ENCODE peak calls at places on chromosomes 5 and 9, in six cellular contexts. W, N, C, V, I and M are unnamed samples.

GRCh38 chr9:134215709-134216448 is 51.5 kb upstream of the RNU6ATAC start:
- DNase-seq in W (no peak), N (peak), C (no peak), V (no peak), I (no peak), M (no peak)

GRCh38 chr9:129023036-129023907 is 4.9 kb downstream of the SH3GLB2 start:
- DNase-seq in W (no peak), N (no peak), C (no peak), V (no peak), I (peak), M (peak)

GRCh38 chr9:116209406-116210116 is 56.0 kb downstream of the PAPPA start:
- DNase-seq in W (no peak), N (no peak), C (no peak), V (no peak), I (no peak), M (no peak)

GRCh38 chr9:95171001-95171400 is 146.5 kb downstream of the FANCC start:
- DNase-seq in W (no peak), N (no peak), C (no peak), V (peak), I (no peak), M (no peak)

GRCh38 chr9:129102791-129103594 is 7.6 kb downstream of the CRAT start:
- DNase-seq in W (peak), N (peak), C (peak), V (peak), I (peak), M (peak)

GRCh38 chr5:149452007-149452664 is 73.0 kb upstream of the IL17B start:
- DNase-seq in W (peak), N (peak), C (peak), V (no peak), I (peak), M (peak)

GRCh38 chr5:77129386-77129785 is 42.3 kb upstream of the ZBED3 start:
- DNase-seq in W (no peak), N (peak), C (no peak), V (no peak), I (peak), M (no peak)

GRCh38 chr5:66694036-66694435 is 97.8 kb downstream of the MAST4 start:
- DNase-seq in W (no peak), N (no peak), C (no peak), V (no peak), I (no peak), M (no peak)

GRCh38 chr9:120438111-120438510 is 141.9 kb downstream of the CDK5RAP2 start:
- DNase-seq in W (no peak), N (no peak), C (no peak), V (no peak), I (no peak), M (no peak)

GRCh38 chr5:178149199-178149932 is 4.3 kb downstream of the NHP2 start:
- DNase-seq in W (no peak), N (no peak), C (no peak), V (no peak), I (no peak), M (no peak)

GRCh38 chr5:161096591-161096990 is 244.6 kb upstream of the ATP10B start:
- DNase-seq in W (no peak), N (no peak), C (no peak), V (no peak), I (no peak), M (no peak)

GRCh38 chr5:115583474-115583873 is 18.8 kb downstream of the TICAM2 start:
- DNase-seq in W (no peak), N (no peak), C (no peak), V (no peak), I (no peak), M (no peak)

GRCh38 chr5:60526336-60526875 is 173.6 kb downstream of the DEPDC1B start:
- DNase-seq in W (no peak), N (no peak), C (no peak), V (no peak), I (no peak), M (no peak)

GRCh38 chr9:94799578-94800264 is 73.2 kb downstream of the AOPEP start:
- DNase-seq in W (no peak), N (no peak), C (peak), V (no peak), I (no peak), M (no peak)

GRCh38 chr5:55304584-55304983 is 2.9 kb downstream of the DHX29 start:
- DNase-seq in W (no peak), N (no peak), C (no peak), V (no peak), I (no peak), M (no peak)

GRCh38 chr9:108184941-108185340 is 670.8 kb downstream of the ACTL7B start:
- DNase-seq in W (no peak), N (no peak), C (peak), V (no peak), I (no peak), M (no peak)

GRCh38 chr9:37062331-37062730 is 28.3 kb upstream of the PAX5 start:
- DNase-seq in W (no peak), N (no peak), C (no peak), V (no peak), I (no peak), M (no peak)

GRCh38 chr5:96829336-96829735 is 21.6 kb upstream of the ERAP1 start:
- DNase-seq in W (no peak), N (no peak), C (no peak), V (no peak), I (no peak), M (no peak)

GRCh38 chr5:37717613-37718431 is 122.0 kb downstream of the GDNF start:
- DNase-seq in W (peak), N (peak), C (peak), V (no peak), I (peak), M (no peak)

GRCh38 chr5:31153523-31153922 is 40.0 kb upstream of the CDH6 start:
- DNase-seq in W (no peak), N (no peak), C (peak), V (no peak), I (no peak), M (no peak)

GRCh38 chr9:101737705-101738565 is 512 bp downstream of the GRIN3A start:
- DNase-seq in W (no peak), N (no peak), C (no peak), V (peak), I (peak), M (no peak)

GRCh38 chr5:67306997-67307580 is 110.5 kb upstream of the CD180 start:
- DNase-seq in W (no peak), N (no peak), C (no peak), V (no peak), I (no peak), M (no peak)

GRCh38 chr5:150051657-150052195 is 34.6 kb downstream of the CSF1R start:
- DNase-seq in W (no peak), N (no peak), C (no peak), V (no peak), I (no peak), M (no peak)

GRCh38 chr5:172958268-172959046 is 767 bp upstream of the RPL26L1 start:
- DNase-seq in W (peak), N (peak), C (peak), V (peak), I (peak), M (peak)

GRCh38 chr5:171540865-171541264 is 121.4 kb downstream of the FGF18 start:
- DNase-seq in W (no peak), N (no peak), C (no peak), V (no peak), I (no peak), M (no peak)

GRCh38 chr9:90065851-90066250 is 461.0 kb downstream of the GADD45G start:
- DNase-seq in W (no peak), N (no peak), C (no peak), V (no peak), I (no peak), M (no peak)

GRCh38 chr5:39009280-39009679 is 64.9 kb downstream of the RICTOR start:
- DNase-seq in W (no peak), N (no peak), C (no peak), V (no peak), I (no peak), M (no peak)

GRCh38 chr5:80125962-80126480 is 90.9 kb downstream of the THBS4 start:
- DNase-seq in W (no peak), N (no peak), C (no peak), V (peak), I (no peak), M (no peak)

GRCh38 chr9:33159760-33160127 is 7.4 kb downstream of the B4GALT1 start:
- DNase-seq in W (peak), N (no peak), C (peak), V (no peak), I (no peak), M (peak)

GRCh38 chr5:3639175-3639574 is 43.5 kb downstream of the IRX1 start:
- DNase-seq in W (no peak), N (no peak), C (no peak), V (no peak), I (peak), M (no peak)

GRCh38 chr5:178313316-178313715 is 80.7 kb upstream of the PHYKPL start:
- DNase-seq in W (no peak), N (no peak), C (no peak), V (no peak), I (no peak), M (no peak)

GRCh38 chr5:131330031-131330430 is 66.2 kb downstream of the CDC42SE2 start:
- DNase-seq in W (no peak), N (no peak), C (no peak), V (no peak), I (no peak), M (no peak)

GRCh38 chr9:125361837-125362531 is 100.4 kb downstream of the GAPVD1 start:
- DNase-seq in W (no peak), N (no peak), C (no peak), V (no peak), I (peak), M (no peak)

GRCh38 chr5:76222318-76222717 is 139.1 kb downstream of the SV2C start:
- DNase-seq in W (no peak), N (no peak), C (no peak), V (no peak), I (no peak), M (no peak)

GRCh38 chr5:13601152-13601551 is 343.3 kb downstream of the DNAH5 start:
- DNase-seq in W (no peak), N (no peak), C (no peak), V (no peak), I (no peak), M (no peak)

GRCh38 chr5:168291961-168292782 is 727 bp downstream of the WWC1 start:
- DNase-seq in W (no peak), N (no peak), C (peak), V (peak), I (peak), M (no peak)

GRCh38 chr5:11502783-11503182 is 401.5 kb downstream of the CTNND2 start:
- DNase-seq in W (no peak), N (no peak), C (no peak), V (no peak), I (no peak), M (no peak)

GRCh38 chr9:136564379-136564988 is 18.6 kb upstream of the NOTCH1 start:
- DNase-seq in W (peak), N (no peak), C (peak), V (peak), I (no peak), M (peak)